ENCODE peak calls at places on chromosome 15, in nine cellular contexts. E is IMR-90, T is fibroblast of lung, K is upper lobe of right lung, J is RWPE1, M is right lobe of liver, H is body of pancreas, Y is dorsolateral prefrontal cortex, X is choroid plexus epithelial cell. V is an unnamed sample.

GRCh38 chr15:68616397-68616796 is 37.6 kb downstream of the CORO2B start:
- DNase-seq in E (no peak), T (peak), K (no peak), J (no peak), M (no peak), H (no peak), Y (no peak), X (no peak), V (no peak)

GRCh38 chr15:53807500-53807899 is 48.0 kb upstream of the WDR72 start:
- DNase-seq in E (no peak), T (no peak), K (no peak), J (no peak), M (no peak), H (no peak), Y (no peak), X (no peak), V (no peak)

GRCh38 chr15:92074646-92075045 is 221.1 kb downstream of the SLCO3A1 start:
- DNase-seq in E (peak), T (peak), K (peak), J (no peak), M (no peak), H (peak), Y (no peak), X (peak), V (peak)

GRCh38 chr15:60095711-60096110 is 91.6 kb downstream of the FOXB1 start:
- DNase-seq in E (peak), T (peak), K (no peak), J (no peak), M (no peak), H (no peak), Y (no peak), X (peak), V (no peak)

GRCh38 chr15:26690778-26691177 is 82.1 kb downstream of the GABRB3 start:
- DNase-seq in E (no peak), T (no peak), K (no peak), J (no peak), M (no peak), H (no peak), Y (no peak), X (no peak), V (no peak)

GRCh38 chr15:55823191-55823670 is 80.3 kb upstream of the PRTG start:
- DNase-seq in E (peak), T (peak), K (no peak), J (no peak), M (no peak), H (no peak), Y (no peak), X (peak), V (peak)

GRCh38 chr15:75234191-75234810 is 23.8 kb upstream of the GOLGA6C start:
- DNase-seq in E (no peak), T (no peak), K (peak), J (no peak), M (no peak), H (no peak), Y (no peak), X (no peak), V (no peak)

GRCh38 chr15:77496710-77497107 is 76.0 kb downstream of the HMG20A start:
- DNase-seq in E (peak), T (peak), K (peak), J (peak), M (peak), H (peak), Y (peak), X (peak), V (peak)

GRCh38 chr15:36866896-36867295 is 233.5 kb downstream of the MEIS2 start:
- DNase-seq in E (no peak), T (no peak), K (no peak), J (no peak), M (no peak), H (no peak), Y (no peak), X (no peak), V (no peak)

GRCh38 chr15:69666441-69666882 is 213.8 kb downstream of the RPLP1 start:
- DNase-seq in E (peak), T (peak), K (no peak), J (no peak), M (no peak), H (no peak), Y (peak), X (peak), V (no peak)

GRCh38 chr15:25469377-25469776 is 30.6 kb upstream of the UBE3A start:
- DNase-seq in E (no peak), T (peak), K (no peak), J (peak), M (no peak), H (no peak), Y (no peak), X (peak), V (peak)

GRCh38 chr15:56587686-56588085 is 122.7 kb upstream of the MNS1 start:
- DNase-seq in E (peak), T (peak), K (no peak), J (no peak), M (no peak), H (no peak), Y (no peak), X (peak), V (no peak)

GRCh38 chr15:60994842-60995495 is 234.1 kb downstream of the RORA start:
- DNase-seq in E (no peak), T (no peak), K (no peak), J (no peak), M (no peak), H (peak), Y (peak), X (no peak), V (no peak)

GRCh38 chr15:29424118-29424517 is 154.5 kb upstream of the NSMCE3 start:
- DNase-seq in E (no peak), T (no peak), K (no peak), J (no peak), M (no peak), H (no peak), Y (no peak), X (no peak), V (no peak)

GRCh38 chr15:72782993-72783562 is 480 bp downstream of the ADPGK start:
- DNase-seq in E (peak), T (no peak), K (no peak), J (peak), M (peak), H (peak), Y (peak), X (peak), V (peak)

GRCh38 chr15:39281094-39281493 is 299.8 kb upstream of the THBS1 start:
- DNase-seq in E (peak), T (peak), K (no peak), J (no peak), M (no peak), H (no peak), Y (no peak), X (peak), V (no peak)

GRCh38 chr15:58302832-58303231 is 129.0 kb upstream of the LIPC start:
- DNase-seq in E (peak), T (no peak), K (no peak), J (no peak), M (no peak), H (no peak), Y (no peak), X (no peak), V (no peak)

GRCh38 chr15:98700501-98700900 is 52.2 kb downstream of the IGF1R start:
- DNase-seq in E (no peak), T (no peak), K (no peak), J (no peak), M (no peak), H (no peak), Y (no peak), X (no peak), V (no peak)

GRCh38 chr15:70480196-70480856 is 283.0 kb downstream of the UACA start:
- DNase-seq in E (no peak), T (no peak), K (no peak), J (no peak), M (no peak), H (no peak), Y (no peak), X (no peak), V (no peak)

GRCh38 chr15:61173899-61174689 is 55.0 kb downstream of the RORA start:
- DNase-seq in E (no peak), T (no peak), K (no peak), J (no peak), M (no peak), H (no peak), Y (no peak), X (no peak), V (no peak)

GRCh38 chr15:41629883-41630282 is 30.3 kb upstream of the MGA start:
- DNase-seq in E (no peak), T (no peak), K (no peak), J (no peak), M (no peak), H (no peak), Y (no peak), X (no peak), V (no peak)

GRCh38 chr15:49810651-49811175 is 189.9 kb downstream of the DTWD1 start:
- DNase-seq in E (no peak), T (no peak), K (no peak), J (no peak), M (no peak), H (no peak), Y (no peak), X (no peak), V (no peak)

GRCh38 chr15:74845581-74845980 is 2.6 kb upstream of the ULK3 start:
- DNase-seq in E (no peak), T (no peak), K (no peak), J (no peak), M (no peak), H (no peak), Y (no peak), X (no peak), V (no peak)

GRCh38 chr15:86002444-86002843 is 77.2 kb upstream of the AGBL1 start:
- DNase-seq in E (no peak), T (peak), K (no peak), J (no peak), M (no peak), H (no peak), Y (no peak), X (no peak), V (no peak)
- TF ChIP-seq CTCF in E (no peak), T (no peak), K (no peak), J (no peak), M (no peak), H (no peak), Y (no peak), X (no peak), V (no peak)

GRCh38 chr15:66133247-66133646 is 120.3 kb downstream of the MEGF11 start:
- DNase-seq in E (no peak), T (no peak), K (no peak), J (no peak), M (no peak), H (no peak), Y (peak), X (no peak), V (no peak)

GRCh38 chr15:66130496-66131014 is 123.0 kb downstream of the MEGF11 start:
- DNase-seq in E (no peak), T (no peak), K (no peak), J (no peak), M (no peak), H (no peak), Y (no peak), X (no peak), V (no peak)

GRCh38 chr15:66131831-66132230 is 121.7 kb downstream of the MEGF11 start:
- DNase-seq in E (no peak), T (no peak), K (no peak), J (no peak), M (no peak), H (no peak), Y (no peak), X (no peak), V (no peak)

GRCh38 chr15:66131200-66131599 is 122.3 kb downstream of the MEGF11 start:
- DNase-seq in E (no peak), T (no peak), K (no peak), J (no peak), M (no peak), H (peak), Y (no peak), X (no peak), V (no peak)

GRCh38 chr15:66132251-66132816 is 121.2 kb downstream of the MEGF11 start:
- DNase-seq in E (no peak), T (no peak), K (no peak), J (no peak), M (no peak), H (no peak), Y (no peak), X (no peak), V (no peak)
- TF ChIP-seq CTCF in E (no peak), T (no peak), K (no peak), J (no peak), M (no peak), H (no peak), Y (no peak), X (no peak), V (no peak)

GRCh38 chr15:71707230-71708051 is 102.9 kb upstream of the NR2E3 start:
- DNase-seq in E (peak), T (peak), K (no peak), J (no peak), M (no peak), H (no peak), Y (no peak), X (no peak), V (no peak)
- TF ChIP-seq CTCF in E (no peak), T (no peak), K (no peak), J (no peak), M (no peak), H (no peak), Y (no peak), X (no peak), V (no peak)

GRCh38 chr15:46091860-46092450 is 457.1 kb downstream of the SQOR start:
- DNase-seq in E (peak), T (peak), K (no peak), J (no peak), M (no peak), H (peak), Y (no peak), X (peak), V (peak)
- TF ChIP-seq CTCF in E (peak), T (peak), K (peak), J (peak), M (peak), H (no peak), Y (peak), X (peak), V (peak)

V was measured in MCF 10A.